ENCODE peak calls at places on chromosomes 11 and 22, in ten cellular contexts. O is naive thymus-derived CD4-positive, alpha-beta T cell; V is NCI-H1694; R is effector memory CD8-positive, alpha-beta T cell; M is stimulated activated CD8-positive, alpha-beta memory T cell treated with anti-CD3 and anti-CD28 coated beads, Interleukin-15, amount 100 ng/mL, for 1 hour; H is H9; U is iris pigment epithelial cell; A is NCI-H146; T is cardiac fibroblast; F is GM12865. N is an unnamed sample.

GRCh38 chr22:29873943-29874342 is 9.0 kb upstream of the MTMR3 start:
- DNase-seq in M (no peak), H (no peak), U (no peak), V (no peak), A (no peak), F (peak), R (no peak), O (no peak), T (no peak), N (no peak)

GRCh38 chr11:100776212-100776896 is 89.3 kb downstream of the ARHGAP42 start:
- DNase-seq in H (no peak), F (no peak), M (no peak), U (peak), V (no peak), R (no peak), A (no peak), T (peak), O (no peak), N (no peak)

GRCh38 chr11:2521081-2521480 is 76.3 kb downstream of the KCNQ1 start:
- DNase-seq in A (no peak), H (peak), F (no peak), R (no peak), O (no peak), M (no peak), T (no peak), U (no peak), V (no peak), N (no peak)

GRCh38 chr22:43776081-43776670 is 35.9 kb downstream of the EFCAB6 start:
- DNase-seq in H (no peak), A (no peak), O (no peak), F (no peak), T (no peak), V (no peak), U (no peak), R (no peak), M (no peak), N (no peak)

GRCh38 chr22:49208003-49208402 is 619.7 kb downstream of the BRD1 start:
- DNase-seq in V (no peak), O (no peak), T (no peak), U (no peak), H (peak), R (no peak), A (no peak), F (no peak), M (no peak), N (no peak)

GRCh38 chr22:27626675-27627443 is 174.7 kb downstream of the MN1 start:
- DNase-seq in U (no peak), F (no peak), T (no peak), V (no peak), O (no peak), R (no peak), H (no peak), A (no peak), M (no peak), N (no peak)

GRCh38 chr11:120471131-120471530 is 40.4 kb upstream of the GRIK4 start:
- DNase-seq in T (peak), O (no peak), M (no peak), H (no peak), A (no peak), U (peak), R (no peak), V (no peak), F (no peak), N (no peak)

GRCh38 chr11:2673871-2674471 is 25.8 kb downstream of the KCNQ1OT1 start:
- DNase-seq in A (no peak), H (peak), M (no peak), V (no peak), F (no peak), R (no peak), T (no peak), O (no peak), U (no peak), N (no peak)

N was measured in central memory CD4-positive, alpha-beta T cell.